ENCODE peak calls at places on chromosomes 16 and 17, in five cellular contexts. F is heart right ventricle, I is RWPE1, S is cardiac muscle cell, E is ovary. X is an unnamed sample.

GRCh38 chr17:8150194-8151119 is 1.7 kb downstream of the PER1 start:
- DNase-seq in I (no peak), F (peak; percentile 21), E (peak; percentile 57), S (no peak), X (no peak)

GRCh38 chr16:19672378-19672777 is 45.6 kb downstream of the KNOP1 start:
- DNase-seq in S (no peak), F (no peak), E (no peak), I (no peak), X (no peak)

GRCh38 chr16:13864689-13865088 is 55.3 kb upstream of the ERCC4 start:
- DNase-seq in F (no peak), I (no peak), S (no peak), E (no peak), X (no peak)

GRCh38 chr17:7024402-7024785 is 1.5 kb downstream of the BCL6B start:
- DNase-seq in F (no peak), I (no peak), E (no peak), S (no peak), X (no peak)

GRCh38 chr16:23987443-23987842 is 151.7 kb downstream of the PRKCB start:
- DNase-seq in S (no peak), F (no peak), E (no peak), I (no peak), X (no peak)

GRCh38 chr17:68835061-68835460 is 120.1 kb downstream of the ABCA8 start:
- DNase-seq in F (no peak), I (no peak), S (no peak), E (no peak), X (peak; percentile 54)

GRCh38 chr17:7634384-7634783 is 4.4 kb downstream of the SHBG start:
- DNase-seq in I (peak; percentile 25), S (peak; percentile 87), E (peak; percentile 77), F (peak; percentile 66), X (peak; percentile 38)

GRCh38 chr16:77399066-77399465 is 35.8 kb downstream of the ADAMTS18 start:
- DNase-seq in I (no peak), S (no peak), F (no peak), E (no peak), X (no peak)

GRCh38 chr17:72940511-72940910 is 152.0 kb downstream of the SLC39A11 start:
- DNase-seq in F (no peak), I (no peak), E (no peak), S (no peak), X (no peak)

GRCh38 chr17:42653179-42654124 is 5.6 kb upstream of the TUBG2 start:
- DNase-seq in F (peak; percentile 75), I (no peak), S (no peak), E (peak; percentile 76), X (peak; percentile 29)

GRCh38 chr16:70494777-70495176 is 28.6 kb downstream of the COG4 start:
- DNase-seq in F (no peak), I (no peak), E (no peak), S (no peak), X (no peak)

GRCh38 chr17:31431795-31432658 is 40.6 kb downstream of the RAB11FIP4 start:
- DNase-seq in I (no peak), F (no peak), E (no peak), S (no peak), X (no peak)

GRCh38 chr16:4416200-4417032 is at the start of gene CORO7:
- DNase-seq in I (peak; percentile 93), E (peak; percentile 95), F (peak; percentile 98), S (peak; percentile 94), X (peak; percentile 83)

GRCh38 chr16:13594798-13595197 is 325.2 kb upstream of the ERCC4 start:
- DNase-seq in I (no peak), E (no peak), F (no peak), S (no peak), X (no peak)

GRCh38 chr16:66717112-66717675 is 20.7 kb upstream of the CMTM4 start:
- DNase-seq in F (peak; percentile 30), S (no peak), I (no peak), E (no peak), X (peak; percentile 47)

GRCh38 chr17:66378296-66378695 is 75.9 kb downstream of the PRKCA start:
- DNase-seq in I (no peak), F (no peak), E (no peak), S (no peak), X (no peak)

GRCh38 chr17:30344283-30345088 is 10.6 kb upstream of the TMIGD1 start:
- DNase-seq in S (peak; percentile 70), I (no peak), F (peak; percentile 41), E (peak; percentile 28), X (peak; percentile 73)

GRCh38 chr16:27154573-27155521 is 48.5 kb upstream of the KDM8 start:
- DNase-seq in S (peak; percentile 62), E (peak; percentile 48), I (peak; percentile 68), F (peak; percentile 71), X (peak; percentile 41)

GRCh38 chr16:9370071-9370491 is 278.6 kb downstream of the HAPSTR1 start:
- DNase-seq in E (no peak), F (peak; percentile 55), S (peak; percentile 83), I (no peak), X (no peak)

GRCh38 chr17:67289174-67289876 is 44.3 kb upstream of the HELZ start:
- DNase-seq in F (peak; percentile 87), E (peak; percentile 86), S (no peak), I (no peak), X (no peak)

GRCh38 chr17:78131172-78132085 is 858 bp downstream of the TMC8 start:
- DNase-seq in F (peak; percentile 19), S (no peak), E (no peak), I (no peak), X (no peak)
- H3K27ac ChIP-seq in F (peak overlapping the region; percentile 98), S (no peak overlapping the region), E (no peak overlapping the region), I (peak overlapping the region; percentile 44), X (no peak overlapping the region)

DNA sequence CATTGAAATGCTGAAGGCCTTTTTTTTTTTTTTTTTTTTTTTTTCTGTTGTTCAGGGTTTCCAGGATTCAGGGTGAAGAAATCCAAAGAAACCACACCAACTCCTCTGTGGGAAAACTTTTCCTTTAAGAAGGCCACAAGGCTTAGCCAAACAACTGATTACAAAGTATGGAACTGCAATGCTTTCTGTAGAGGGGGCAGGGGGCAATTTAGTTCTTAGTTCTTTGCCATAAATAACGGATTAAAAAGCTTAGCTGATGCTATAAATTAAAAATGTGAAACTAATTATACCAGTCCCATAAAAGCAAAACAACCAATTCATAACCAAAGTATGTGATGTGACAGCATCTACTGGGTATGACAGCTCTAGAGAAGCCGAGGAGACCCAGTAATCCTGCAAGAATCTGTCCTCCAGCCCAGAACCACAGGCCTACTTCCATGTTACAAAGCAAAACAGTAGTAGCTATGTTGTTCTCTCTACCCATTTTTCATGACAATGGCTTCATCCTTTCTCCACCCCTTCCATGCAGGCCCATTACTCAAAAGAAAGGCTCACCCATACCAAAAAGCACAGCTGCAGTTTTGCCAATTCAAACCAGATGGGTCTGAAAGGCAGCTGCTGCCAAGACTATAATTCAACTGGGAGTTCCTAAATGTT is 167.0 kb upstream of the ZFHX3 start:
- DNase-seq in E (no peak), I (no peak), S (no peak), F (no peak), X (no peak)
- H3K27ac ChIP-seq in E (no peak overlapping the region), I (no peak overlapping the region), S (no peak overlapping the region), F (peak overlapping the region; percentile 66), X (no peak overlapping the region)

DNA sequence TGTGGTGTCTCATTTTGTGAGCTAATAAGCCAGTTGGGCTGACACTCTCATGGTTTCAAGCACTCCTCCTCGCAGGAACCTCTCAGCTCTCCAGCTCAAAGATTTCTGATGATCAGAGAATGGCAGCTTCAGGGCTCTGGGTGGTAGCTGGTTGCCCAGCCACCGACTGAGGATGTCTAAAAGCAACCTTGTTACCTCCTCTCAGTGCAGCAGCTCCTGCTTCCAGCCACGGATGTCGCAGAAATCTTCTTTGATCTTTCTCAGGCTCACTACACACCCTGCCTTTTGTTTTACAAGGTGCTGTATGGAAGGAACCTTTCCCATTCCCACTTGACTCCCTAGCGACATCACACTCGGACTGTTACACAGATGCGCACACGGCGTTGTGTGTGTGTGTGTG is 135.7 kb upstream of the CPHXL start:
- DNase-seq in I (no peak), F (no peak), E (no peak), S (no peak), X (no peak)
- H3K27ac ChIP-seq in I (no peak overlapping the region), F (no peak overlapping the region), E (no peak overlapping the region), S (no peak overlapping the region), X (no peak overlapping the region)

GRCh38 chr17:4899341-4900230 is at the start of gene C17orf107:
- DNase-seq in F (peak; percentile 78), I (peak; percentile 25), E (peak; percentile 90), S (peak; percentile 56), X (no peak)
- H3K27ac ChIP-seq in F (peak within 1 kb of the TSS; percentile 68), I (peak within 1 kb of the TSS; percentile 67), E (peak within 1 kb of the TSS; percentile 77), S (no peak within 1 kb of the TSS), X (no peak within 1 kb of the TSS)

GRCh38 chr17:75822119-75822799 is 21.9 kb downstream of the UNC13D start:
- DNase-seq in E (peak; percentile 68), S (no peak), I (no peak), F (no peak), X (no peak)
- H3K27ac ChIP-seq in E (peak overlapping the region; percentile 43), S (peak overlapping the region; percentile 6), I (peak overlapping the region; percentile 71), F (peak overlapping the region; percentile 5), X (no peak overlapping the region)

X was measured in PC-3.